ENCODE peak calls at places on chromosome 20, in five cellular contexts. A is nephron progenitor cell, X is RWPE1, G is progenitor cell of endocrine pancreas, D is cerebellum. V is an unnamed sample.

GRCh38 chr20:45892828-45893500 is 1.8 kb downstream of the CTSA start:
- DNase-seq in D (no peak), X (peak), G (no peak), A (no peak), V (no peak)

GRCh38 chr20:62887147-62887859 is 25.7 kb upstream of the TCFL5 start:
- DNase-seq in A (no peak), G (no peak), X (peak), D (no peak), V (peak)

GRCh38 chr20:16752901-16753300 is 4.7 kb downstream of the OTOR start:
- DNase-seq in G (no peak), D (no peak), A (no peak), X (no peak), V (no peak)

GRCh38 chr20:46268131-46268611 is 40.1 kb downstream of the CDH22 start:
- DNase-seq in A (peak), X (no peak), G (no peak), D (no peak), V (no peak)

GRCh38 chr20:50928469-50928868 is 2.8 kb downstream of the ADNP start:
- DNase-seq in D (no peak), G (no peak), X (no peak), A (no peak), V (no peak)

GRCh38 chr20:44080646-44081267 is 106.2 kb downstream of the JPH2 start:
- DNase-seq in D (peak), G (peak), X (peak), A (peak), V (peak)

GRCh38 chr20:41005361-41005729 is 23.3 kb upstream of the TOP1 start:
- DNase-seq in D (peak), X (peak), G (no peak), A (no peak), V (peak)

GRCh38 chr20:25053207-25054132 is 4.5 kb downstream of the ACSS1 start:
- DNase-seq in A (no peak), D (peak), G (no peak), X (no peak), V (no peak)

GRCh38 chr20:52294106-52294628 is 102.6 kb upstream of the ZFP64 start:
- DNase-seq in A (no peak), G (no peak), X (no peak), D (no peak), V (no peak)

GRCh38 chr20:24160563-24161355 is 172.2 kb upstream of the GGTLC1 start:
- DNase-seq in X (peak), A (peak), G (peak), D (peak), V (no peak)

GRCh38 chr20:44204832-44205215 is 5.7 kb downstream of the OSER1 start:
- DNase-seq in X (no peak), G (no peak), A (no peak), D (no peak), V (no peak)

GRCh38 chr20:58721951-58722371 is 29.4 kb downstream of the NPEPL1 start:
- DNase-seq in D (no peak), A (no peak), G (no peak), X (no peak), V (no peak)

GRCh38 chr20:57614490-57615471 is 5.4 kb downstream of the ZBP1 start:
- DNase-seq in D (no peak), G (no peak), A (no peak), X (no peak), V (no peak)

GRCh38 chr20:33071198-33071597 is 8.2 kb upstream of the BPIFB4 start:
- DNase-seq in A (no peak), X (no peak), D (no peak), G (no peak), V (no peak)

GRCh38 chr20:56400001-56400640 is 7.7 kb downstream of the CSTF1 start:
- DNase-seq in D (peak), X (peak), G (peak), A (peak), V (peak)

GRCh38 chr20:10558635-10559187 is 115.1 kb downstream of the JAG1 start:
- DNase-seq in A (no peak), X (peak), D (no peak), G (no peak), V (no peak)

GRCh38 chr20:36439040-36439730 is 102.1 kb upstream of the MYL9 start:
- DNase-seq in X (peak), A (peak), D (peak), G (peak), V (peak)

V was measured in NCI-H226.